ENCODE peak calls at places on chromosomes 12 and 14, in four cellular contexts. N is foreskin melanocyte, E is neural progenitor cell, Z is Caki2. M is an unnamed sample.

GRCh38 chr14:28762290-28762948 is 4.2 kb upstream of the FOXG1 start:
- DNase-seq in N (no peak), E (peak; percentile 23), Z (no peak), M (no peak)

GRCh38 chr12:13024151-13024946 is 19.8 kb upstream of the FAM234B start:
- DNase-seq in N (peak; percentile 28), E (peak; percentile 18), Z (peak; percentile 32), M (no peak)

GRCh38 chr12:124577986-124578385 is 10.6 kb upstream of the NCOR2 start:
- DNase-seq in N (no peak), E (no peak), Z (no peak), M (no peak)

GRCh38 chr12:121766290-121767039 is 27.0 kb downstream of the RHOF start:
- DNase-seq in N (no peak), E (no peak), Z (no peak), M (no peak)

GRCh38 chr12:45324391-45324790 is 108.5 kb downstream of the ANO6 start:
- DNase-seq in N (no peak), E (no peak), Z (no peak), M (no peak)

GRCh38 chr14:32330356-32331226 is 1.5 kb downstream of the AKAP6 start:
- DNase-seq in N (no peak), E (peak; percentile 44), Z (no peak), M (no peak)

GRCh38 chr14:79702197-79702596 is 509.1 kb downstream of the DIO2 start:
- DNase-seq in N (peak; percentile 9), E (no peak), Z (no peak), M (no peak)

GRCh38 chr12:128976120-128976519 is 122.8 kb downstream of the GLT1D1 start:
- DNase-seq in N (peak; percentile 52), E (peak; percentile 87), Z (no peak), M (no peak)

GRCh38 chr12:51811203-51811805 is 37.2 kb downstream of the FIGNL2 start:
- DNase-seq in N (no peak), E (no peak), Z (no peak), M (no peak)